ENCODE peak calls at places on chromosome 4, in seven cellular contexts. One of them, this sample, is unnamed.

GRCh38 chr4:168666531-168666930 is 169.7 kb downstream of the PALLD start:
- DNase-seq in frontal cortex: no peak
- DNase-seq in NCI-H1694 treated with DMSO at 0.1 percent for 48 hours: no peak
- DNase-seq in lower lobe of right lung: no peak
- DNase-seq in GM12865: no peak
- DNase-seq in CD8-positive, alpha-beta memory T cell: no peak
- DNase-seq in mesenchymal stem cell: peak
- DNase-seq in this sample: no peak

GRCh38 chr4:123037809-123038208 is 115.4 kb upstream of the NUDT6 start:
- DNase-seq in CD8-positive, alpha-beta memory T cell: no peak
- DNase-seq in lower lobe of right lung: no peak
- DNase-seq in GM12865: no peak
- DNase-seq in NCI-H1694 treated with DMSO at 0.1 percent for 48 hours: no peak
- DNase-seq in frontal cortex: no peak
- DNase-seq in mesenchymal stem cell: peak
- DNase-seq in this sample: no peak

GRCh38 chr4:55318135-55318534 is 27.9 kb upstream of the SRD5A3 start:
- DNase-seq in NCI-H1694 treated with DMSO at 0.1 percent for 48 hours: no peak
- DNase-seq in lower lobe of right lung: no peak
- DNase-seq in mesenchymal stem cell: no peak
- DNase-seq in frontal cortex: no peak
- DNase-seq in CD8-positive, alpha-beta memory T cell: no peak
- DNase-seq in GM12865: no peak
- DNase-seq in this sample: no peak

GRCh38 chr4:7226464-7226863 is 34.1 kb downstream of the SORCS2 start:
- DNase-seq in frontal cortex: no peak
- DNase-seq in GM12865: no peak
- DNase-seq in CD8-positive, alpha-beta memory T cell: no peak
- DNase-seq in NCI-H1694 treated with DMSO at 0.1 percent for 48 hours: no peak
- DNase-seq in lower lobe of right lung: no peak
- DNase-seq in mesenchymal stem cell: no peak
- DNase-seq in this sample: no peak

GRCh38 chr4:6898763-6899162 is 10.9 kb upstream of the TBC1D14 start:
- DNase-seq in NCI-H1694 treated with DMSO at 0.1 percent for 48 hours: no peak
- DNase-seq in CD8-positive, alpha-beta memory T cell: no peak
- DNase-seq in frontal cortex: no peak
- DNase-seq in mesenchymal stem cell: peak
- DNase-seq in GM12865: peak
- DNase-seq in lower lobe of right lung: no peak
- DNase-seq in this sample: no peak

GRCh38 chr4:174828845-174829701 is at the start of gene GLRA3:
- DNase-seq in CD8-positive, alpha-beta memory T cell: no peak
- DNase-seq in frontal cortex: peak
- DNase-seq in lower lobe of right lung: peak
- DNase-seq in mesenchymal stem cell: peak
- DNase-seq in GM12865: peak
- DNase-seq in NCI-H1694 treated with DMSO at 0.1 percent for 48 hours: no peak
- DNase-seq in this sample: no peak

GRCh38 chr4:185902654-185903053 is 90.7 kb upstream of the SORBS2 start:
- DNase-seq in lower lobe of right lung: no peak
- DNase-seq in CD8-positive, alpha-beta memory T cell: no peak
- DNase-seq in frontal cortex: no peak
- DNase-seq in mesenchymal stem cell: no peak
- DNase-seq in NCI-H1694 treated with DMSO at 0.1 percent for 48 hours: no peak
- DNase-seq in GM12865: no peak
- DNase-seq in this sample: no peak

GRCh38 chr4:108637856-108638255 is 12.5 kb upstream of the OSTC start:
- DNase-seq in frontal cortex: no peak
- DNase-seq in GM12865: no peak
- DNase-seq in lower lobe of right lung: no peak
- DNase-seq in NCI-H1694 treated with DMSO at 0.1 percent for 48 hours: no peak
- DNase-seq in CD8-positive, alpha-beta memory T cell: no peak
- DNase-seq in mesenchymal stem cell: peak
- DNase-seq in this sample: no peak

GRCh38 chr4:183262776-183263100 is 57.3 kb downstream of the CLDN22 start:
- DNase-seq in NCI-H1694 treated with DMSO at 0.1 percent for 48 hours: no peak
- DNase-seq in mesenchymal stem cell: no peak
- DNase-seq in GM12865: no peak
- DNase-seq in frontal cortex: no peak
- DNase-seq in lower lobe of right lung: no peak
- DNase-seq in CD8-positive, alpha-beta memory T cell: no peak
- DNase-seq in this sample: no peak

GRCh38 chr4:63558709-63559108 is 850.5 kb downstream of the TECRL start:
- DNase-seq in NCI-H1694 treated with DMSO at 0.1 percent for 48 hours: no peak
- DNase-seq in frontal cortex: no peak
- DNase-seq in lower lobe of right lung: no peak
- DNase-seq in GM12865: no peak
- DNase-seq in CD8-positive, alpha-beta memory T cell: no peak
- DNase-seq in mesenchymal stem cell: no peak
- DNase-seq in this sample: no peak

GRCh38 chr4:142402156-142402555 is 443.9 kb downstream of the INPP4B start:
- DNase-seq in NCI-H1694 treated with DMSO at 0.1 percent for 48 hours: no peak
- DNase-seq in lower lobe of right lung: no peak
- DNase-seq in mesenchymal stem cell: no peak
- DNase-seq in frontal cortex: no peak
- DNase-seq in CD8-positive, alpha-beta memory T cell: no peak
- DNase-seq in GM12865: no peak
- DNase-seq in this sample: no peak

GRCh38 chr4:152100378-152101201 is 339.8 kb upstream of the GATB start:
- DNase-seq in mesenchymal stem cell: no peak
- DNase-seq in NCI-H1694 treated with DMSO at 0.1 percent for 48 hours: no peak
- DNase-seq in frontal cortex: no peak
- DNase-seq in CD8-positive, alpha-beta memory T cell: peak
- DNase-seq in GM12865: peak
- DNase-seq in lower lobe of right lung: no peak
- DNase-seq in this sample: peak

GRCh38 chr4:184460495-184461285 is 13.7 kb downstream of the IRF2 start:
- DNase-seq in lower lobe of right lung: no peak
- DNase-seq in frontal cortex: no peak
- DNase-seq in CD8-positive, alpha-beta memory T cell: no peak
- DNase-seq in GM12865: no peak
- DNase-seq in mesenchymal stem cell: no peak
- DNase-seq in NCI-H1694 treated with DMSO at 0.1 percent for 48 hours: no peak
- DNase-seq in this sample: no peak

GRCh38 chr4:158847535-158847934 is 78.7 kb downstream of the FNIP2 start:
- DNase-seq in frontal cortex: no peak
- DNase-seq in CD8-positive, alpha-beta memory T cell: no peak
- DNase-seq in mesenchymal stem cell: no peak
- DNase-seq in GM12865: no peak
- DNase-seq in lower lobe of right lung: no peak
- DNase-seq in NCI-H1694 treated with DMSO at 0.1 percent for 48 hours: no peak
- DNase-seq in this sample: no peak

GRCh38 chr4:16626945-16627344 is 271.5 kb downstream of the LDB2 start:
- DNase-seq in mesenchymal stem cell: peak
- DNase-seq in NCI-H1694 treated with DMSO at 0.1 percent for 48 hours: no peak
- DNase-seq in GM12865: no peak
- DNase-seq in frontal cortex: peak
- DNase-seq in lower lobe of right lung: no peak
- DNase-seq in CD8-positive, alpha-beta memory T cell: no peak
- DNase-seq in this sample: no peak

GRCh38 chr4:7434766-7435150 is at the start of gene PSAPL1:
- DNase-seq in frontal cortex: no peak
- DNase-seq in mesenchymal stem cell: peak
- DNase-seq in GM12865: no peak
- DNase-seq in NCI-H1694 treated with DMSO at 0.1 percent for 48 hours: no peak
- DNase-seq in CD8-positive, alpha-beta memory T cell: no peak
- DNase-seq in lower lobe of right lung: peak
- DNase-seq in this sample: no peak

GRCh38 chr4:110104661-110105060 is 93.8 kb downstream of the ELOVL6 start:
- DNase-seq in mesenchymal stem cell: peak
- DNase-seq in CD8-positive, alpha-beta memory T cell: no peak
- DNase-seq in GM12865: no peak
- DNase-seq in frontal cortex: no peak
- DNase-seq in NCI-H1694 treated with DMSO at 0.1 percent for 48 hours: no peak
- DNase-seq in lower lobe of right lung: no peak
- DNase-seq in this sample: no peak

GRCh38 chr4:167934216-167934615 is 158.1 kb upstream of the ANXA10 start:
- DNase-seq in lower lobe of right lung: no peak
- DNase-seq in mesenchymal stem cell: no peak
- DNase-seq in NCI-H1694 treated with DMSO at 0.1 percent for 48 hours: no peak
- DNase-seq in CD8-positive, alpha-beta memory T cell: no peak
- DNase-seq in GM12865: no peak
- DNase-seq in frontal cortex: no peak
- DNase-seq in this sample: no peak

GRCh38 chr4:162061214-162061613 is 102.6 kb downstream of the FSTL5 start:
- DNase-seq in mesenchymal stem cell: peak
- DNase-seq in CD8-positive, alpha-beta memory T cell: no peak
- DNase-seq in lower lobe of right lung: no peak
- DNase-seq in frontal cortex: no peak
- DNase-seq in GM12865: no peak
- DNase-seq in NCI-H1694 treated with DMSO at 0.1 percent for 48 hours: no peak
- DNase-seq in this sample: no peak

GRCh38 chr4:111400736-111401135 is 744.5 kb upstream of the FAM241A start:
- DNase-seq in GM12865: no peak
- DNase-seq in lower lobe of right lung: no peak
- DNase-seq in mesenchymal stem cell: peak
- DNase-seq in CD8-positive, alpha-beta memory T cell: no peak
- DNase-seq in NCI-H1694 treated with DMSO at 0.1 percent for 48 hours: peak
- DNase-seq in frontal cortex: peak
- DNase-seq in this sample: no peak

GRCh38 chr4:26145212-26145611 is 175.6 kb upstream of the RBPJ start:
- DNase-seq in GM12865: no peak
- DNase-seq in frontal cortex: no peak
- DNase-seq in CD8-positive, alpha-beta memory T cell: no peak
- DNase-seq in lower lobe of right lung: no peak
- DNase-seq in mesenchymal stem cell: no peak
- DNase-seq in NCI-H1694 treated with DMSO at 0.1 percent for 48 hours: no peak
- DNase-seq in this sample: no peak

GRCh38 chr4:65250916-65251315 is 419.4 kb downstream of the EPHA5 start:
- DNase-seq in lower lobe of right lung: no peak
- DNase-seq in NCI-H1694 treated with DMSO at 0.1 percent for 48 hours: no peak
- DNase-seq in CD8-positive, alpha-beta memory T cell: no peak
- DNase-seq in GM12865: no peak
- DNase-seq in frontal cortex: no peak
- DNase-seq in mesenchymal stem cell: no peak
- DNase-seq in this sample: no peak

GRCh38 chr4:111960241-111960667 is 185.0 kb upstream of the FAM241A start:
- DNase-seq in mesenchymal stem cell: peak
- DNase-seq in lower lobe of right lung: no peak
- DNase-seq in frontal cortex: no peak
- DNase-seq in GM12865: peak
- DNase-seq in CD8-positive, alpha-beta memory T cell: no peak
- DNase-seq in NCI-H1694 treated with DMSO at 0.1 percent for 48 hours: no peak
- DNase-seq in this sample: no peak

GRCh38 chr4:158949094-158949493 is 153.8 kb upstream of the RAPGEF2 start:
- DNase-seq in lower lobe of right lung: no peak
- DNase-seq in NCI-H1694 treated with DMSO at 0.1 percent for 48 hours: no peak
- DNase-seq in GM12865: no peak
- DNase-seq in frontal cortex: no peak
- DNase-seq in CD8-positive, alpha-beta memory T cell: no peak
- DNase-seq in mesenchymal stem cell: peak
- DNase-seq in this sample: no peak

GRCh38 chr4:148445071-148445902 is 3.1 kb upstream of the NR3C2 start:
- DNase-seq in lower lobe of right lung: peak
- DNase-seq in GM12865: peak
- DNase-seq in frontal cortex: peak
- DNase-seq in CD8-positive, alpha-beta memory T cell: peak
- DNase-seq in mesenchymal stem cell: no peak
- DNase-seq in NCI-H1694 treated with DMSO at 0.1 percent for 48 hours: no peak
- DNase-seq in this sample: peak

GRCh38 chr4:54586343-54586953 is 71.3 kb upstream of the KIT start:
- DNase-seq in frontal cortex: no peak
- DNase-seq in mesenchymal stem cell: peak
- DNase-seq in NCI-H1694 treated with DMSO at 0.1 percent for 48 hours: no peak
- DNase-seq in CD8-positive, alpha-beta memory T cell: no peak
- DNase-seq in GM12865: no peak
- DNase-seq in lower lobe of right lung: no peak
- DNase-seq in this sample: no peak

GRCh38 chr4:147776600-147777175 is 44.8 kb downstream of the ARHGAP10 start:
- DNase-seq in lower lobe of right lung: no peak
- DNase-seq in NCI-H1694 treated with DMSO at 0.1 percent for 48 hours: no peak
- DNase-seq in mesenchymal stem cell: no peak
- DNase-seq in CD8-positive, alpha-beta memory T cell: no peak
- DNase-seq in frontal cortex: no peak
- DNase-seq in GM12865: no peak
- DNase-seq in this sample: no peak

GRCh38 chr4:108611360-108611759 is 9.0 kb upstream of the RPL34 start:
- DNase-seq in mesenchymal stem cell: peak
- DNase-seq in GM12865: no peak
- DNase-seq in NCI-H1694 treated with DMSO at 0.1 percent for 48 hours: no peak
- DNase-seq in lower lobe of right lung: no peak
- DNase-seq in frontal cortex: no peak
- DNase-seq in CD8-positive, alpha-beta memory T cell: no peak
- DNase-seq in this sample: no peak

GRCh38 chr4:157838366-157838765 is 334.5 kb downstream of the GASK1B start:
- DNase-seq in lower lobe of right lung: no peak
- DNase-seq in frontal cortex: no peak
- DNase-seq in NCI-H1694 treated with DMSO at 0.1 percent for 48 hours: no peak
- DNase-seq in GM12865: no peak
- DNase-seq in CD8-positive, alpha-beta memory T cell: no peak
- DNase-seq in mesenchymal stem cell: no peak
- DNase-seq in this sample: no peak

GRCh38 chr4:136863756-136864155 is 668.5 kb downstream of the PCDH18 start:
- DNase-seq in lower lobe of right lung: no peak
- DNase-seq in frontal cortex: no peak
- DNase-seq in mesenchymal stem cell: peak
- DNase-seq in CD8-positive, alpha-beta memory T cell: no peak
- DNase-seq in NCI-H1694 treated with DMSO at 0.1 percent for 48 hours: no peak
- DNase-seq in GM12865: no peak
- DNase-seq in this sample: no peak

GRCh38 chr4:147610666-147611065 is 6.5 kb upstream of the TMEM184C start:
- DNase-seq in GM12865: no peak
- DNase-seq in mesenchymal stem cell: no peak
- DNase-seq in NCI-H1694 treated with DMSO at 0.1 percent for 48 hours: no peak
- DNase-seq in lower lobe of right lung: no peak
- DNase-seq in frontal cortex: no peak
- DNase-seq in CD8-positive, alpha-beta memory T cell: no peak
- DNase-seq in this sample: no peak

GRCh38 chr4:104905546-104905945 is 241.1 kb upstream of the TET2 start:
- DNase-seq in frontal cortex: no peak
- DNase-seq in NCI-H1694 treated with DMSO at 0.1 percent for 48 hours: no peak
- DNase-seq in CD8-positive, alpha-beta memory T cell: no peak
- DNase-seq in GM12865: no peak
- DNase-seq in mesenchymal stem cell: no peak
- DNase-seq in lower lobe of right lung: no peak
- DNase-seq in this sample: no peak

GRCh38 chr4:188779586-188779985 is 640.3 kb downstream of the TRIML1 start:
- DNase-seq in lower lobe of right lung: no peak
- DNase-seq in mesenchymal stem cell: peak
- DNase-seq in frontal cortex: no peak
- DNase-seq in GM12865: no peak
- DNase-seq in NCI-H1694 treated with DMSO at 0.1 percent for 48 hours: no peak
- DNase-seq in CD8-positive, alpha-beta memory T cell: no peak
- DNase-seq in this sample: no peak

GRCh38 chr4:108060164-108060563 is 70.5 kb downstream of the HADH start:
- DNase-seq in NCI-H1694 treated with DMSO at 0.1 percent for 48 hours: no peak
- DNase-seq in GM12865: peak
- DNase-seq in frontal cortex: peak
- DNase-seq in lower lobe of right lung: no peak
- DNase-seq in CD8-positive, alpha-beta memory T cell: no peak
- DNase-seq in mesenchymal stem cell: peak
- DNase-seq in this sample: no peak

GRCh38 chr4:89558147-89558546 is 250.5 kb upstream of the GPRIN3 start:
- DNase-seq in mesenchymal stem cell: peak
- DNase-seq in frontal cortex: no peak
- DNase-seq in lower lobe of right lung: no peak
- DNase-seq in CD8-positive, alpha-beta memory T cell: no peak
- DNase-seq in GM12865: peak
- DNase-seq in NCI-H1694 treated with DMSO at 0.1 percent for 48 hours: no peak
- DNase-seq in this sample: no peak

GRCh38 chr4:177460460-177460859 is 18.2 kb upstream of the AGA start:
- DNase-seq in CD8-positive, alpha-beta memory T cell: no peak
- DNase-seq in frontal cortex: no peak
- DNase-seq in GM12865: no peak
- DNase-seq in NCI-H1694 treated with DMSO at 0.1 percent for 48 hours: no peak
- DNase-seq in mesenchymal stem cell: no peak
- DNase-seq in lower lobe of right lung: no peak
- DNase-seq in this sample: no peak

GRCh38 chr4:154634058-154634457 is 21.6 kb upstream of the FGG start:
- DNase-seq in NCI-H1694 treated with DMSO at 0.1 percent for 48 hours: no peak
- DNase-seq in CD8-positive, alpha-beta memory T cell: no peak
- DNase-seq in mesenchymal stem cell: no peak
- DNase-seq in frontal cortex: no peak
- DNase-seq in GM12865: no peak
- DNase-seq in lower lobe of right lung: no peak
- DNase-seq in this sample: no peak

GRCh38 chr4:30725562-30725961 is 5.4 kb downstream of the PCDH7 start:
- DNase-seq in NCI-H1694 treated with DMSO at 0.1 percent for 48 hours: no peak
- DNase-seq in frontal cortex: no peak
- DNase-seq in mesenchymal stem cell: no peak
- DNase-seq in GM12865: no peak
- DNase-seq in CD8-positive, alpha-beta memory T cell: no peak
- DNase-seq in lower lobe of right lung: no peak
- DNase-seq in this sample: no peak